ENCODE peak calls at places on chromosome 9, in four cellular contexts. P is Caco-2, U is nephron progenitor cell, K is transverse colon. D is an unnamed sample.

GRCh38 chr9:16026886-16027285 is 474.0 kb downstream of the CCDC171 start:
- DNase-seq in U (no peak), P (no peak), K (no peak), D (no peak)

GRCh38 chr9:80605129-80605528 is 1033.4 kb downstream of the TLE4 start:
- DNase-seq in K (no peak), P (no peak), U (no peak), D (no peak)

GRCh38 chr9:31590091-31590490 is 794.4 kb upstream of the ACO1 start:
- DNase-seq in P (no peak), U (no peak), K (no peak), D (no peak)

GRCh38 chr9:122332083-122332482 is 38.7 kb upstream of the PTGS1 start:
- DNase-seq in K (no peak), P (no peak), U (no peak), D (no peak)

GRCh38 chr9:127714020-127714835 is 1.2 kb downstream of the PTRH1 start:
- DNase-seq in P (no peak), U (no peak), K (no peak), D (no peak)

GRCh38 chr9:9718691-9719090 is 894.1 kb downstream of the PTPRD start:
- DNase-seq in U (no peak), K (no peak), P (no peak), D (no peak)

GRCh38 chr9:93134018-93134739 is at the start of gene NINJ1:
- DNase-seq in P (peak), U (peak), K (peak), D (peak)

GRCh38 chr9:107932036-107932435 is 442.5 kb upstream of the KLF4 start:
- DNase-seq in K (no peak), U (no peak), P (no peak), D (no peak)

GRCh38 chr9:127779136-127779981 is 893 bp upstream of the SH2D3C start:
- DNase-seq in K (peak), U (no peak), P (no peak), D (no peak)

GRCh38 chr9:35904338-35904737 is 1.7 kb upstream of the HRCT1 start:
- DNase-seq in K (no peak), U (no peak), P (no peak), D (no peak)

GRCh38 chr9:138049085-138049778 is 171.7 kb downstream of the CACNA1B start:
- DNase-seq in K (no peak), P (no peak), U (no peak), D (no peak)

GRCh38 chr9:23557691-23558090 is 268.3 kb downstream of the ELAVL2 start:
- DNase-seq in U (no peak), K (no peak), P (no peak), D (no peak)

GRCh38 chr9:79263666-79264460 is 307.9 kb upstream of the TLE4 start:
- DNase-seq in K (no peak), U (no peak), P (no peak), D (no peak)

GRCh38 chr9:123883634-123884033 is 46.3 kb downstream of the DENND1A start:
- DNase-seq in K (no peak), P (no peak), U (no peak), D (no peak)

GRCh38 chr9:108549184-108549583 is 306.6 kb downstream of the ACTL7B start:
- DNase-seq in U (no peak), K (no peak), P (no peak), D (peak)

GRCh38 chr9:99071313-99072039 is 33.4 kb upstream of the TGFBR1 start:
- DNase-seq in U (no peak), K (no peak), P (no peak), D (no peak)

GRCh38 chr9:92033307-92033706 is 81.9 kb downstream of the SPTLC1 start:
- DNase-seq in P (no peak), K (no peak), U (no peak), D (no peak)

GRCh38 chr9:16754662-16755061 is 115.8 kb downstream of the BNC2 start:
- DNase-seq in K (no peak), U (no peak), P (no peak), D (no peak)

GRCh38 chr9:27053369-27054057 is 48.0 kb upstream of the LRRC19 start:
- DNase-seq in K (no peak), U (no peak), P (no peak), D (no peak)

GRCh38 chr9:37455884-37456647 is 9.2 kb downstream of the ZBTB5 start:
- DNase-seq in U (no peak), K (no peak), P (no peak), D (no peak)

GRCh38 chr9:123926986-123927385 is 2.9 kb downstream of the DENND1A start:
- DNase-seq in K (no peak), U (no peak), P (no peak), D (no peak)

GRCh38 chr9:17528859-17529258 is 50.0 kb upstream of the SH3GL2 start:
- DNase-seq in U (no peak), K (no peak), P (no peak), D (no peak)

GRCh38 chr9:86352440-86353106 is 1.6 kb downstream of the TUT7 start:
- DNase-seq in K (no peak), U (no peak), P (no peak), D (no peak)

GRCh38 chr9:69546265-69546664 is 125.9 kb downstream of the APBA1 start:
- DNase-seq in P (peak), K (peak), U (peak), D (no peak)

GRCh38 chr9:69936427-69936826 is 107.2 kb upstream of the MAMDC2 start:
- DNase-seq in P (no peak), U (no peak), K (no peak), D (no peak)

GRCh38 chr9:136138566-136138965 is 19.9 kb upstream of the TMEM250 start:
- DNase-seq in P (peak), U (peak), K (peak), D (no peak)

D was measured in prostate gland.